ENCODE peak calls at places on chromosome 11, in ten cellular contexts. D is adrenal gland, T is fibroblast of mammary gland, Q is heart left ventricle, X is stomach, F is OCI-LY7, B is aorta, H is brain microvascular endothelial cell, C is hepatocyte, I is GM23338. P is an unnamed sample.

GRCh38 chr11:35792846-35793192 is 130.2 kb downstream of the TRIM44 start:
- DNase-seq in Q (no peak), D (no peak), X (no peak), H (no peak), T (no peak), F (no peak), C (no peak), I (no peak), B (no peak), P (no peak)

GRCh38 chr11:104661481-104661880 is 236.8 kb downstream of the CASP12 start:
- DNase-seq in I (no peak), X (no peak), Q (no peak), D (no peak), F (no peak), T (no peak), C (no peak), B (no peak), H (no peak), P (no peak)

GRCh38 chr11:17407575-17407974 is 19.1 kb upstream of the KCNJ11 start:
- DNase-seq in D (no peak), Q (no peak), T (no peak), I (no peak), H (no peak), X (no peak), B (no peak), C (no peak), F (no peak), P (no peak)

GRCh38 chr11:81655351-81655750 is 1078.3 kb downstream of the FAM181B start:
- DNase-seq in I (no peak), T (no peak), D (no peak), X (no peak), B (no peak), Q (no peak), H (peak; percentile 34), F (no peak), C (no peak), P (no peak)

GRCh38 chr11:44950625-44951472 is at the start of gene TP53I11:
- DNase-seq in I (no peak), T (peak; percentile 57), B (peak; percentile 95), Q (peak; percentile 92), C (peak; percentile 85), H (peak; percentile 25), F (no peak), D (peak; percentile 66), X (peak; percentile 83), P (peak; percentile 96)

GRCh38 chr11:94563848-94564442 is 3.2 kb upstream of the PIWIL4 start:
- DNase-seq in X (no peak), I (no peak), B (no peak), Q (no peak), H (no peak), D (no peak), T (no peak), C (no peak), F (no peak), P (no peak)

GRCh38 chr11:19917069-19917468 is 204.4 kb downstream of the NAV2 start:
- DNase-seq in Q (no peak), X (no peak), H (no peak), B (no peak), I (no peak), C (no peak), F (no peak), T (no peak), D (no peak), P (no peak)

GRCh38 chr11:125381499-125381898 is 114.6 kb downstream of the FEZ1 start:
- DNase-seq in D (no peak), C (no peak), F (no peak), I (no peak), T (no peak), H (no peak), Q (peak; percentile 6), B (no peak), X (no peak), P (peak; percentile 15)

GRCh38 chr11:533049-533585 is 2.3 kb downstream of the HRAS start:
- DNase-seq in C (peak; percentile 8), X (no peak), T (no peak), H (no peak), F (no peak), I (no peak), Q (peak; percentile 30), D (no peak), B (peak; percentile 71), P (peak; percentile 68)
- H3K4me3 ChIP-seq in C (no peak overlapping the region), X (no peak overlapping the region), T (no peak overlapping the region), H (no peak overlapping the region), F (no peak overlapping the region), I (no peak overlapping the region), Q (no peak overlapping the region), D (no peak overlapping the region), B (no peak overlapping the region), P (no peak overlapping the region)

GRCh38 chr11:59753650-59754493 is 1.3 kb upstream of the STX3 start:
- DNase-seq in F (peak; percentile 85), X (peak; percentile 90), T (peak; percentile 73), C (peak; percentile 93), I (peak; percentile 88), D (peak; percentile 82), Q (peak; percentile 91), H (peak; percentile 62), B (peak; percentile 95), P (peak; percentile 91)

GRCh38 chr11:59755701-59756495 is 722 bp downstream of the STX3 start:
- DNase-seq in X (peak; percentile 79), H (peak; percentile 70), B (peak; percentile 94), Q (peak; percentile 71), T (peak; percentile 67), D (peak; percentile 87), F (no peak), I (peak; percentile 70), C (peak; percentile 88), P (peak; percentile 91)

GRCh38 chr11:59756496-59756840 is 1.3 kb downstream of the STX3 start:
- DNase-seq in T (peak; percentile 55), Q (no peak), F (no peak), X (no peak), C (no peak), D (no peak), I (no peak), H (peak; percentile 25), B (no peak), P (no peak)

GRCh38 chr11:59754494-59754858 is 700 bp upstream of the STX3 start:
- DNase-seq in X (no peak), T (peak; percentile 7), H (no peak), C (peak; percentile 43), F (peak; percentile 59), I (peak; percentile 17), Q (no peak), B (no peak), D (peak; percentile 17), P (no peak)

GRCh38 chr11:59754859-59755700 is at the start of gene STX3:
- DNase-seq in T (peak; percentile 49), F (peak; percentile 73), B (peak; percentile 91), D (peak; percentile 70), H (peak; percentile 40), Q (peak; percentile 73), X (peak; percentile 87), I (peak; percentile 85), C (peak; percentile 92), P (peak; percentile 93)
- H3K4me3 ChIP-seq in T (peak within 1 kb of the TSS; percentile 69), F (peak within 1 kb of the TSS; percentile 86), B (peak within 1 kb of the TSS; percentile 95), D (peak within 1 kb of the TSS; percentile 89), H (peak within 1 kb of the TSS; percentile 88), Q (peak within 1 kb of the TSS; percentile 82), X (peak within 1 kb of the TSS; percentile 73), I (peak within 1 kb of the TSS; percentile 99), C (peak within 1 kb of the TSS; percentile 99), P (peak within 1 kb of the TSS; percentile 95)

DNA sequence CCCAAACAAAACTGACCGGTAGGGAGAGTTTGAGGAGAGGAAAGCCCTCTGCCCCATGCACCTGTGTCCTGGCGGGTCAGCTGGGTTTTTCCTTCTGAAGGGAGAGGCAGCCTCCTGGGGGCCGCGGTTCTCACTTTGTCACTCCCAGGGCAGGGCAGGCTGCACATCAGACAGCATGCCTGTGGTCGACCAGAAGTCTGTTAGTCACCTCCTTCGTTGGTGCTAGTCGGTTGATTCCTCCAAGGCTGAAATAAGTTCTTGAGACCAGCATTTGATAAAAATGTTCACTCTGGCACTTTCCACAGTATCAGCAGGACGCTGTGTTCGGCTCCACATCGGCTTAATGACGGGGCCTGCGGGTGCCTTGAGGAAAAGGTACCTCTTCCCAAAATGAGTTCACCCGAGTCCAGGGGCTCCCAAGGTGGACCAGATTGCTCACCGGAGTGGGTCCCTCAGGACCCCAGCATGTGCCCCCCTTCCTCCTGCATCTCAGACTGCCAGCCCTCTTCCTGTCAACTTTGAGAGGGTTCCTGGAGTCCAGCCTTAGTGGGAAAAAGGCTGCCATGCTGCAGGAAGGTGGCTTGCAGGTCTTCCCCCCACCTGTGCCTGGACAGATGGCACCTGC is 373.7 kb upstream of the B3GAT1 start:
- DNase-seq in X (no peak), B (no peak), Q (no peak), D (no peak), T (no peak), F (no peak), I (no peak), C (no peak), H (peak; percentile 19), P (no peak)
- H3K4me3 ChIP-seq in X (no peak overlapping the region), B (no peak overlapping the region), Q (no peak overlapping the region), D (no peak overlapping the region), T (no peak overlapping the region), F (no peak overlapping the region), I (no peak overlapping the region), C (no peak overlapping the region), H (no peak overlapping the region), P (no peak overlapping the region)

GRCh38 chr11:65354265-65355012 is at the start of gene TIGD3:
- DNase-seq in I (peak; percentile 99), X (peak; percentile 98), F (peak; percentile 98), H (peak; percentile 92), B (peak; percentile 100), T (peak; percentile 87), C (peak; percentile 98), D (peak; percentile 96), Q (peak; percentile 98), P (peak; percentile 99)

GRCh38 chr11:65356394-65356972 is 1.9 kb downstream of the TIGD3 start:
- DNase-seq in Q (peak; percentile 60), X (no peak), T (no peak), B (no peak), F (no peak), I (no peak), D (no peak), H (no peak), C (no peak), P (no peak)

GRCh38 chr11:65353900-65354264 is 669 bp upstream of the TIGD3 start:
- DNase-seq in B (no peak), H (no peak), D (no peak), C (no peak), T (no peak), X (no peak), I (no peak), Q (no peak), F (no peak), P (no peak)

GRCh38 chr11:65355013-65355775 is 643 bp downstream of the TIGD3 start:
- DNase-seq in I (peak; percentile 64), T (no peak), C (peak; percentile 56), B (no peak), H (no peak), X (no peak), D (no peak), F (peak; percentile 57), Q (no peak), P (peak; percentile 76)

DNA sequence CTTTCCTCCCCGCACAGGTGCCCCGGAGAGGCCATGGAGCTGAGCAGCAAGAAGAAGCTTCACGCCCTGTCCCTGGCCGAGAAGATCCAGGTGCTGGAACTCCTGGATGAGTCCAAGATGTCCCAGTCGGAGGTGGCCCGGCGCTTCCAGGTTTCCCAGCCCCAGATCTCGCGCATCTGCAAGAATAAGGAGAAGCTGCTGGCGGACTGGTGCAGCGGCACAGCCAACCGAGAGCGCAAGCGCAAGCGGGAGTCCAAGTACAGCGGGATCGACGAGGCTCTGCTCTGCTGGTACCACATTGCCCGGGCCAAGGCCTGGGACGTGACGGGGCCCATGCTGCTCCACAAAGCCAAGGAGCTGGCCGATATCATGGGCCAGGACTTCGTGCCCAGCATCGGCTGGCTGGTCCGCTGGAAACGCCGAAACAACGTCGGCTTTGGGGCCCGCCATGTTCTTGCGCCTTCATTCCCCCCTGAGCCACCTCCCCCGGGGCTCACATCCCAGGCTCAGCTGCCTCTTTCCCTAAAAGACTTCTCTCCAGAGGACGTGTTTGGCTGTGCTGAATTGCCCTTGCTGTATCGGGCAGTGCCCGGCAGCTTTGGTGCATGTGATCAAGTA is 1.3 kb downstream of the TIGD3 start:
- DNase-seq in C (no peak), X (no peak), T (peak; percentile 43), Q (peak; percentile 70), H (peak; percentile 38), D (peak; percentile 61), B (peak; percentile 85), I (peak; percentile 75), F (no peak), P (peak; percentile 75)
- H3K4me3 ChIP-seq in C (no peak overlapping the region), X (peak overlapping the region; percentile 74), T (no peak overlapping the region), Q (peak overlapping the region; percentile 62), H (peak overlapping the region; percentile 27), D (peak overlapping the region; percentile 41), B (no peak overlapping the region), I (peak overlapping the region; percentile 92), F (peak overlapping the region; percentile 73), P (peak overlapping the region; percentile 58)

P was measured in upper lobe of right lung.